ENCODE peak calls at places on chromosomes 1 and 21, in ten cellular contexts. X is stimulated activated CD8-positive, alpha-beta memory T cell treated with anti-CD3 and anti-CD28 coated beads, Interleukin-2, amount 100 ng/mL, for 1 hour; Q is M059J; K is H1; A is CD4-positive, alpha-beta T cell; N is KBM-7; Z is stimulated activated naive B cell treated with anti-CD40 and anti-IgM and Interleukin-4, amounts not matched to agents 10 μg/mL and 1 μg/mL and 100 μg/mL, for 72 hours; Y is cardiac muscle cell; R is AG08396; J is amniotic stem cell. M is an unnamed sample.

GRCh38 chr1:25369241-25369640 is 31.1 kb downstream of the TMEM50A start:
- DNase-seq in X (no peak), Q (peak; percentile 29), K (no peak), A (no peak), N (no peak), Z (no peak), Y (peak; percentile 1), R (no peak), J (no peak), M (no peak)

GRCh38 chr1:55428944-55429931 is 214.1 kb upstream of the USP24 start:
- DNase-seq in X (no peak), Q (peak; percentile 100), K (peak; percentile 51), A (no peak), N (no peak), Z (no peak), Y (no peak), R (peak; percentile 86), J (peak; percentile 99), M (no peak)

GRCh38 chr1:42947965-42948732 is 10.5 kb downstream of the SLC2A1 start:
- DNase-seq in X (no peak), Q (peak; percentile 56), K (no peak), A (no peak), N (no peak), Z (no peak), Y (no peak), R (no peak), J (no peak), M (no peak)

GRCh38 chr1:227192163-227192562 is 126.1 kb downstream of the CDC42BPA start:
- DNase-seq in X (no peak), Q (peak; percentile 89), K (peak; percentile 9), A (no peak), N (no peak), Z (no peak), Y (no peak), R (peak; percentile 75), J (peak; percentile 90), M (no peak)

GRCh38 chr1:212680691-212681090 is 18.9 kb downstream of the BATF3 start:
- DNase-seq in X (no peak), Q (no peak), K (no peak), A (no peak), N (no peak), Z (no peak), Y (no peak), R (no peak), J (no peak), M (no peak)

GRCh38 chr21:26164311-26164710 is 6.3 kb downstream of the APP start:
- DNase-seq in X (no peak), Q (no peak), K (no peak), A (no peak), N (no peak), Z (no peak), Y (no peak), R (no peak), J (no peak), M (no peak)

GRCh38 chr1:25520446-25521061 is 22.9 kb upstream of the LDLRAP1 start:
- DNase-seq in X (peak; percentile 51), Q (peak; percentile 62), K (no peak), A (peak; percentile 74), N (peak; percentile 50), Z (no peak), Y (peak; percentile 71), R (peak; percentile 72), J (no peak), M (peak; percentile 71)

GRCh38 chr1:60960846-60961542 is 121.4 kb upstream of the NFIA start:
- DNase-seq in X (no peak), Q (peak; percentile 74), K (no peak), A (no peak), N (no peak), Z (no peak), Y (peak; percentile 56), R (no peak), J (no peak), M (no peak)

GRCh38 chr1:245277276-245277675 is 122.5 kb downstream of the KIF26B start:
- DNase-seq in X (no peak), Q (no peak), K (peak; percentile 27), A (no peak), N (peak; percentile 30), Z (no peak), Y (peak; percentile 38), R (no peak), J (no peak), M (no peak)

GRCh38 chr1:85264150-85264549 is 4.7 kb upstream of the C1orf52 start:
- DNase-seq in X (no peak), Q (peak; percentile 59), K (no peak), A (no peak), N (no peak), Z (no peak), Y (no peak), R (no peak), J (no peak), M (no peak)

GRCh38 chr1:165235777-165236285 is 120.7 kb downstream of the LMX1A start:
- DNase-seq in X (no peak), Q (no peak), K (no peak), A (no peak), N (no peak), Z (no peak), Y (peak; percentile 9), R (no peak), J (no peak), M (no peak)

GRCh38 chr1:222004784-222005183 is 262.9 kb upstream of the DUSP10 start:
- DNase-seq in X (no peak), Q (no peak), K (no peak), A (no peak), N (no peak), Z (no peak), Y (no peak), R (no peak), J (no peak), M (no peak)

GRCh38 chr21:43884012-43884860 is 19.2 kb downstream of the AGPAT3 start:
- DNase-seq in X (no peak), Q (peak; percentile 51), K (no peak), A (no peak), N (peak; percentile 87), Z (no peak), Y (peak; percentile 49), R (no peak), J (no peak), M (no peak)

GRCh38 chr1:166969074-166969677 is 6.2 kb downstream of the ILDR2 start:
- DNase-seq in X (no peak), Q (no peak), K (no peak), A (no peak), N (no peak), Z (no peak), Y (no peak), R (no peak), J (no peak), M (no peak)

GRCh38 chr1:47534417-47534816 is 96.6 kb downstream of the FOXD2 start:
- DNase-seq in X (no peak), Q (no peak), K (no peak), A (no peak), N (no peak), Z (no peak), Y (no peak), R (peak; percentile 36), J (no peak), M (no peak)

GRCh38 chr21:37233551-37234146 is 33.5 kb downstream of the VPS26C start:
- DNase-seq in X (no peak), Q (no peak), K (no peak), A (no peak), N (no peak), Z (no peak), Y (no peak), R (no peak), J (no peak), M (no peak)

GRCh38 chr1:47569681-47570470 is 132.0 kb downstream of the FOXD2 start:
- DNase-seq in X (no peak), Q (peak; percentile 94), K (no peak), A (no peak), N (no peak), Z (no peak), Y (peak; percentile 74), R (peak; percentile 84), J (peak; percentile 75), M (no peak)

GRCh38 chr1:225888898-225889690 is at the start of gene LEFTY1:
- DNase-seq in X (no peak), Q (no peak), K (no peak), A (no peak), N (no peak), Z (no peak), Y (peak; percentile 6), R (no peak), J (no peak), M (no peak)

GRCh38 chr1:106986603-106987002 is 69.9 kb upstream of the PRMT6 start:
- DNase-seq in X (no peak), Q (no peak), K (no peak), A (no peak), N (no peak), Z (no peak), Y (no peak), R (no peak), J (no peak), M (no peak)

GRCh38 chr1:168347630-168348029 is 67.0 kb downstream of the TBX19 start:
- DNase-seq in X (no peak), Q (no peak), K (no peak), A (no peak), N (no peak), Z (no peak), Y (no peak), R (no peak), J (no peak), M (no peak)

GRCh38 chr1:112904071-112904830 is 51.7 kb downstream of the SLC16A1 start:
- DNase-seq in X (no peak), Q (peak; percentile 96), K (no peak), A (no peak), N (no peak), Z (no peak), Y (no peak), R (no peak), J (peak; percentile 39), M (no peak)

GRCh38 chr1:209747580-209748262 is 8.1 kb upstream of the TRAF3IP3 start:
- DNase-seq in X (peak; percentile 64), Q (peak; percentile 98), K (peak; percentile 99), A (peak; percentile 76), N (peak; percentile 92), Z (peak; percentile 95), Y (peak; percentile 94), R (peak; percentile 91), J (peak; percentile 81), M (peak; percentile 90)

GRCh38 chr1:223745731-223746130 is 33.4 kb downstream of the CAPN2 start:
- DNase-seq in X (no peak), Q (no peak), K (no peak), A (no peak), N (no peak), Z (no peak), Y (no peak), R (peak; percentile 39), J (no peak), M (no peak)

GRCh38 chr1:110899458-110899843 is 26.5 kb downstream of the CD53 start:
- DNase-seq in X (no peak), Q (no peak), K (no peak), A (no peak), N (no peak), Z (no peak), Y (no peak), R (no peak), J (no peak), M (no peak)

GRCh38 chr1:214002472-214002871 is 14.7 kb downstream of the PROX1 start:
- DNase-seq in X (no peak), Q (peak; percentile 32), K (no peak), A (no peak), N (no peak), Z (no peak), Y (no peak), R (peak; percentile 29), J (no peak), M (no peak)

GRCh38 chr1:243930822-243931671 is 81.0 kb upstream of the AKT3 start:
- DNase-seq in X (no peak), Q (no peak), K (no peak), A (no peak), N (no peak), Z (no peak), Y (no peak), R (no peak), J (no peak), M (no peak)

GRCh38 chr1:81155131-81155530 is 645.6 kb upstream of the ADGRL2 start:
- DNase-seq in X (no peak), Q (no peak), K (no peak), A (no peak), N (no peak), Z (no peak), Y (no peak), R (peak; percentile 23), J (peak; percentile 28), M (no peak)

GRCh38 chr1:78726686-78727085 is 77.1 kb downstream of the IFI44 start:
- DNase-seq in X (no peak), Q (no peak), K (no peak), A (no peak), N (no peak), Z (no peak), Y (no peak), R (no peak), J (no peak), M (no peak)